ENCODE peak calls at places on chromosomes 5 and 9, in eight cellular contexts. N is DMS 273 treated with DMSO at 0.1 percent for 48 hours; T is Right ventricle myocardium superior; Q is HEK293T; U is upper lobe of right lung; W is foreskin fibroblast; R is AML-193; Y is activated naive CD8-positive, alpha-beta T cell treated with anti-CD3 and anti-CD28 coated beads for 36 hours. J is an unnamed sample.

GRCh38 chr5:96626956-96627355 is 35.2 kb upstream of the CAST start:
- DNase-seq in Q (no peak), U (no peak), Y (no peak), R (no peak), N (no peak), T (no peak), W (peak), J (no peak)

GRCh38 chr5:119022017-119022745 is 33.8 kb upstream of the DTWD2 start:
- DNase-seq in W (peak), N (no peak), U (no peak), Y (no peak), R (peak), Q (peak), T (no peak), J (no peak)

GRCh38 chr9:122797316-122798033 is 2.4 kb upstream of the OR1K1 start:
- DNase-seq in W (no peak), R (no peak), Y (no peak), N (no peak), Q (no peak), U (no peak), T (no peak), J (peak)

GRCh38 chr9:16131269-16131668 is 578.4 kb downstream of the CCDC171 start:
- DNase-seq in N (no peak), Y (no peak), R (no peak), U (no peak), Q (peak), T (no peak), W (no peak), J (no peak)

GRCh38 chr9:121823451-121824169 is 172.2 kb downstream of the DAB2IP start:
- DNase-seq in U (no peak), R (no peak), W (no peak), T (no peak), Y (no peak), Q (no peak), N (no peak), J (peak)

GRCh38 chr5:127561254-127561653 is 43.8 kb downstream of the PRRC1 start:
- DNase-seq in T (no peak), W (peak), Q (no peak), U (no peak), Y (no peak), R (no peak), N (no peak), J (no peak)

GRCh38 chr9:73118297-73118696 is 33.4 kb upstream of the ANXA1 start:
- DNase-seq in N (no peak), R (no peak), Q (no peak), W (no peak), Y (no peak), T (no peak), U (no peak), J (no peak)

GRCh38 chr5:68554566-68555279 is 339.2 kb downstream of the PIK3R1 start:
- DNase-seq in W (peak), R (no peak), Q (no peak), N (peak), Y (no peak), U (no peak), T (peak), J (peak)

GRCh38 chr5:3602713-3603502 is 7.3 kb downstream of the IRX1 start:
- DNase-seq in R (no peak), N (no peak), W (no peak), U (peak), T (peak), Q (no peak), Y (no peak), J (peak)

GRCh38 chr9:137054932-137055384 is 1.1 kb upstream of the ENTPD2 start:
- DNase-seq in R (no peak), Q (no peak), W (no peak), N (no peak), T (peak), Y (no peak), U (no peak), J (no peak)

GRCh38 chr9:132412089-132412488 is 2.1 kb downstream of the CFAP77 start:
- DNase-seq in N (no peak), Q (peak), W (no peak), R (no peak), T (no peak), Y (peak), U (no peak), J (no peak)

GRCh38 chr9:86176468-86176867 is 77.1 kb upstream of the GOLM1 start:
- DNase-seq in N (peak), W (no peak), R (no peak), U (no peak), T (no peak), Q (no peak), Y (no peak), J (no peak)

GRCh38 chr5:138438724-138439536 is at the start of gene REEP2:
- DNase-seq in Q (peak), T (no peak), Y (peak), R (no peak), U (peak), N (peak), W (peak), J (peak)

GRCh38 chr5:61286446-61287132 is 45.5 kb upstream of the ZSWIM6 start:
- DNase-seq in Q (no peak), U (no peak), R (no peak), Y (no peak), T (no peak), N (no peak), W (peak), J (no peak)

GRCh38 chr9:93357649-93358048 is 93.8 kb upstream of the FAM120A start:
- DNase-seq in R (no peak), T (no peak), U (no peak), Y (peak), Q (no peak), N (no peak), W (no peak), J (no peak)

GRCh38 chr5:157471709-157472108 is 11.7 kb downstream of the NIPAL4 start:
- DNase-seq in R (peak), N (no peak), W (no peak), U (no peak), Y (peak), Q (peak), T (no peak), J (no peak)

J was measured in sciatic nerve.